ENCODE peak calls at places on chromosomes 16 and 17, in five cellular contexts. One of them, this sample, is unnamed. For H3K27me3, the result is how much of the 10 kb centered on the place peaks cover.

GRCh38 chr17:59641799-59642484 is 22.2 kb downstream of the CLTC start:
- DNase-seq in K562: no peak
- DNase-seq in neural progenitor cell: no peak
- DNase-seq in tibial artery: no peak
- DNase-seq in CD4-positive, alpha-beta memory T cell: peak
- DNase-seq in this sample: peak

GRCh38 chr17:6843241-6843890 is 11.8 kb upstream of the TEKT1 start:
- DNase-seq in K562: peak
- DNase-seq in CD4-positive, alpha-beta memory T cell: peak
- DNase-seq in neural progenitor cell: peak
- DNase-seq in tibial artery: no peak
- DNase-seq in this sample: no peak

GRCh38 chr17:62981933-62982332 is 15.9 kb downstream of the TANC2 start:
- DNase-seq in CD4-positive, alpha-beta memory T cell: no peak
- DNase-seq in neural progenitor cell: no peak
- DNase-seq in K562: no peak
- DNase-seq in tibial artery: no peak
- DNase-seq in this sample: no peak

GRCh38 chr17:81722184-81723120 is 10.4 kb downstream of the SLC25A10 start:
- DNase-seq in neural progenitor cell: no peak
- DNase-seq in K562: peak
- DNase-seq in CD4-positive, alpha-beta memory T cell: no peak
- DNase-seq in tibial artery: no peak
- DNase-seq in this sample: no peak

GRCh38 chr16:89420204-89420603 is 70.2 kb downstream of the ANKRD11 start:
- DNase-seq in neural progenitor cell: no peak
- DNase-seq in tibial artery: no peak
- DNase-seq in K562: no peak
- DNase-seq in CD4-positive, alpha-beta memory T cell: no peak
- DNase-seq in this sample: no peak

GRCh38 chr17:2366747-2367494 is 29.6 kb downstream of the SGSM2 start:
- DNase-seq in CD4-positive, alpha-beta memory T cell: no peak
- DNase-seq in tibial artery: no peak
- DNase-seq in K562: peak
- DNase-seq in neural progenitor cell: peak
- DNase-seq in this sample: no peak

GRCh38 chr16:89318430-89318758 is 100.9 kb downstream of the ZNF778 start:
- DNase-seq in neural progenitor cell: no peak
- DNase-seq in K562: no peak
- DNase-seq in tibial artery: no peak
- DNase-seq in CD4-positive, alpha-beta memory T cell: no peak
- DNase-seq in this sample: no peak

GRCh38 chr17:81033535-81034167 is 1.3 kb upstream of the BAIAP2 start:
- DNase-seq in CD4-positive, alpha-beta memory T cell: no peak
- DNase-seq in neural progenitor cell: no peak
- DNase-seq in tibial artery: peak
- DNase-seq in K562: no peak
- DNase-seq in this sample: no peak

GRCh38 chr17:2936351-2936750 is 127.1 kb downstream of the OR1D5 start:
- DNase-seq in CD4-positive, alpha-beta memory T cell: no peak
- DNase-seq in neural progenitor cell: no peak
- DNase-seq in K562: no peak
- DNase-seq in tibial artery: no peak
- DNase-seq in this sample: no peak

GRCh38 chr17:8832711-8833352 is 33.7 kb upstream of the MFSD6L start:
- DNase-seq in neural progenitor cell: peak
- DNase-seq in CD4-positive, alpha-beta memory T cell: no peak
- DNase-seq in K562: peak
- DNase-seq in tibial artery: no peak
- DNase-seq in this sample: peak

GRCh38 chr16:67881557-67882220 is 3.0 kb upstream of the NRN1L start:
- DNase-seq in K562: no peak
- DNase-seq in neural progenitor cell: no peak
- DNase-seq in tibial artery: no peak
- DNase-seq in CD4-positive, alpha-beta memory T cell: no peak
- DNase-seq in this sample: no peak

GRCh38 chr17:6079155-6079554 is 9.0 kb downstream of the WSCD1 start:
- DNase-seq in neural progenitor cell: peak
- DNase-seq in K562: no peak
- DNase-seq in CD4-positive, alpha-beta memory T cell: no peak
- DNase-seq in tibial artery: no peak
- DNase-seq in this sample: no peak

GRCh38 chr16:19746561-19746960 is 28.5 kb downstream of the IQCK start:
- DNase-seq in tibial artery: no peak
- DNase-seq in neural progenitor cell: peak
- DNase-seq in K562: no peak
- DNase-seq in CD4-positive, alpha-beta memory T cell: no peak
- DNase-seq in this sample: no peak

GRCh38 chr17:76277300-76278267 is 12.4 kb downstream of the UBALD2 start:
- DNase-seq in CD4-positive, alpha-beta memory T cell: no peak
- DNase-seq in neural progenitor cell: no peak
- DNase-seq in tibial artery: no peak
- DNase-seq in K562: no peak
- DNase-seq in this sample: no peak

GRCh38 chr16:70258946-70259345 is 7.2 kb upstream of the EXOSC6 start:
- DNase-seq in CD4-positive, alpha-beta memory T cell: no peak
- DNase-seq in neural progenitor cell: no peak
- DNase-seq in K562: no peak
- DNase-seq in tibial artery: peak
- DNase-seq in this sample: no peak

GRCh38 chr17:44144966-44145739 is 3.4 kb downstream of the HROB start:
- DNase-seq in K562: no peak
- DNase-seq in neural progenitor cell: no peak
- DNase-seq in CD4-positive, alpha-beta memory T cell: no peak
- DNase-seq in tibial artery: no peak
- DNase-seq in this sample: no peak

GRCh38 chr17:56593073-56593740 is at the start of gene NOG:
- DNase-seq in K562: peak
- DNase-seq in CD4-positive, alpha-beta memory T cell: no peak
- DNase-seq in neural progenitor cell: peak
- DNase-seq in tibial artery: peak
- DNase-seq in this sample: no peak

GRCh38 chr16:67461600-67462278 is 19.2 kb downstream of the ATP6V0D1 start:
- DNase-seq in neural progenitor cell: no peak
- DNase-seq in CD4-positive, alpha-beta memory T cell: no peak
- DNase-seq in K562: no peak
- DNase-seq in tibial artery: no peak
- DNase-seq in this sample: no peak

GRCh38 chr17:64632193-64632592 is 29.9 kb downstream of the SMURF2 start:
- DNase-seq in tibial artery: no peak
- DNase-seq in K562: no peak
- DNase-seq in neural progenitor cell: no peak
- DNase-seq in CD4-positive, alpha-beta memory T cell: no peak
- DNase-seq in this sample: no peak

GRCh38 chr17:81410852-81411251 is 15.6 kb downstream of the BAHCC1 start:
- DNase-seq in tibial artery: no peak
- DNase-seq in CD4-positive, alpha-beta memory T cell: no peak
- DNase-seq in K562: no peak
- DNase-seq in neural progenitor cell: no peak
- DNase-seq in this sample: no peak

GRCh38 chr17:12548558-12548957 is 117.1 kb upstream of the MYOCD start:
- DNase-seq in neural progenitor cell: no peak
- DNase-seq in tibial artery: no peak
- DNase-seq in CD4-positive, alpha-beta memory T cell: no peak
- DNase-seq in K562: no peak
- DNase-seq in this sample: no peak

GRCh38 chr17:63967953-63968352 is 4.8 kb downstream of the SCN4A start:
- DNase-seq in neural progenitor cell: no peak
- DNase-seq in CD4-positive, alpha-beta memory T cell: no peak
- DNase-seq in K562: peak
- DNase-seq in tibial artery: no peak
- DNase-seq in this sample: no peak

GRCh38 chr17:74116087-74116717 is 87.3 kb upstream of the RPL38 start:
- DNase-seq in CD4-positive, alpha-beta memory T cell: no peak
- DNase-seq in neural progenitor cell: no peak
- DNase-seq in K562: no peak
- DNase-seq in tibial artery: no peak
- DNase-seq in this sample: no peak

GRCh38 chr17:60060474-60060873 is 18.2 kb downstream of the HEATR6 start:
- DNase-seq in neural progenitor cell: no peak
- DNase-seq in CD4-positive, alpha-beta memory T cell: no peak
- DNase-seq in tibial artery: no peak
- DNase-seq in K562: no peak
- DNase-seq in this sample: no peak

GRCh38 chr17:32646941-32647340 is 160.1 kb downstream of the CDK5R1 start:
- DNase-seq in tibial artery: no peak
- DNase-seq in CD4-positive, alpha-beta memory T cell: no peak
- DNase-seq in K562: no peak
- DNase-seq in neural progenitor cell: no peak
- DNase-seq in this sample: no peak
- H3K4me3 ChIP-seq in tibial artery: no peak
- H3K4me3 ChIP-seq in CD4-positive, alpha-beta memory T cell: no peak
- H3K4me3 ChIP-seq in K562: no peak
- H3K4me3 ChIP-seq in neural progenitor cell: no peak
- H3K4me3 ChIP-seq in this sample: no peak

GRCh38 chr16:86398622-86399021 is 111.7 kb upstream of the FOXF1 start:
- DNase-seq in CD4-positive, alpha-beta memory T cell: no peak
- DNase-seq in K562: no peak
- DNase-seq in neural progenitor cell: no peak
- DNase-seq in tibial artery: no peak
- DNase-seq in this sample: no peak
- H3K27me3 ChIP-seq in CD4-positive, alpha-beta memory T cell: under half
- H3K27me3 ChIP-seq in K562: under half
- H3K27me3 ChIP-seq in neural progenitor cell: under half
- H3K27me3 ChIP-seq in tibial artery: under half
- H3K27me3 ChIP-seq in this sample: under half

DNA sequence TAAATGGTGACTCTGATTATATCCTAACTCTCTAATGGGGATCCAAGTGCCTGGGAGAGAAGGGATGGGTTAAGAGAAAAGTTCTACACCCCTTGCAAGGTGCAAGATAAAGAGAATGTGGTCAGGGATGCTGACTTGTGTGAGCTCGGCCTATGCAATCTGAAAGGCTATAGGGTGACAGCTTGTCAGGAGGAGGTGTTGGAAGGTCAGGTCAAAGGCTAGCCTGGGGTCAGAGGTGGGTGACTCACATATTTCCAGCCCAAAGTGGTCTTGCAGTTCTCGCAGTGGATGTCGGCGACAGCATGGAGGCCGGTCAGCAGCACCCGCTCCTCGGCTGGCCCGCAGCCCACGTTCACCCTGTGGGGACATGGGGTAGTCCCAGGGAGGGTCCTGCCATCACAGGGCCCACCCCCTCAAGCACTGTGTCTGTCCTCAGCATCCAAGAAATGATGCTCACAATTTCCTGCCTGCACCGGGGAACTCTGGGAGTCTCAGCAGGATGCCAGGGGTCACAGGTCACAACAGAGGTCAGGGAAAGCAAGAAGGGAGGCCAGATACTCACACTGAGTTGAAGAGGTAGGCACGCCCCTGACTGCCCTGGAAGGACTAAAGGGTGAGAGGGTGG is 1.4 kb downstream of the YPEL3 start:
- DNase-seq in CD4-positive, alpha-beta memory T cell: no peak
- DNase-seq in neural progenitor cell: peak
- DNase-seq in K562: no peak
- DNase-seq in tibial artery: no peak
- DNase-seq in this sample: no peak
- H3K4me3 ChIP-seq in CD4-positive, alpha-beta memory T cell: peak
- H3K4me3 ChIP-seq in neural progenitor cell: no peak
- H3K4me3 ChIP-seq in K562: no peak
- H3K4me3 ChIP-seq in tibial artery: peak
- H3K4me3 ChIP-seq in this sample: peak

GRCh38 chr16:997440-998051 is 16.0 kb downstream of the SOX8 start:
- DNase-seq in neural progenitor cell: peak
- DNase-seq in CD4-positive, alpha-beta memory T cell: peak
- DNase-seq in tibial artery: no peak
- DNase-seq in K562: no peak
- DNase-seq in this sample: no peak

GRCh38 chr16:996672-997071 is 15.1 kb downstream of the SOX8 start:
- DNase-seq in neural progenitor cell: no peak
- DNase-seq in K562: no peak
- DNase-seq in tibial artery: no peak
- DNase-seq in CD4-positive, alpha-beta memory T cell: peak
- DNase-seq in this sample: no peak

GRCh38 chr16:993731-994130 is 12.2 kb downstream of the SOX8 start:
- DNase-seq in neural progenitor cell: no peak
- DNase-seq in K562: no peak
- DNase-seq in CD4-positive, alpha-beta memory T cell: no peak
- DNase-seq in tibial artery: no peak
- DNase-seq in this sample: no peak

GRCh38 chr16:995087-995486 is 13.5 kb downstream of the SOX8 start:
- DNase-seq in K562: no peak
- DNase-seq in CD4-positive, alpha-beta memory T cell: no peak
- DNase-seq in tibial artery: no peak
- DNase-seq in neural progenitor cell: peak
- DNase-seq in this sample: no peak

GRCh38 chr16:995783-996182 is 14.2 kb downstream of the SOX8 start:
- DNase-seq in tibial artery: no peak
- DNase-seq in K562: no peak
- DNase-seq in CD4-positive, alpha-beta memory T cell: no peak
- DNase-seq in neural progenitor cell: no peak
- DNase-seq in this sample: no peak
- H3K27me3 ChIP-seq in tibial artery: under half
- H3K27me3 ChIP-seq in K562: half or more
- H3K27me3 ChIP-seq in CD4-positive, alpha-beta memory T cell: under half
- H3K27me3 ChIP-seq in neural progenitor cell: under half
- H3K27me3 ChIP-seq in this sample: under half

This sample was measured in GM06990.